ENCODE peak calls at places on chromosomes 5 and 9, in eight cellular contexts. One of them, this sample, is unnamed.

GRCh38 chr5:90345684-90346083 is 63.9 kb downstream of the CETN3 start:
- DNase-seq in heart right ventricle: no peak
- DNase-seq in A549: no peak
- DNase-seq in B cell: no peak
- DNase-seq in HL-60: no peak
- DNase-seq in chondrocyte: no peak
- DNase-seq in astrocyte of the cerebellum: no peak
- DNase-seq in Caco-2: no peak
- DNase-seq in this sample: no peak

GRCh38 chr9:5851445-5851844 is 18.5 kb upstream of the ERMP1 start:
- DNase-seq in B cell: no peak
- DNase-seq in Caco-2: no peak
- DNase-seq in astrocyte of the cerebellum: no peak
- DNase-seq in chondrocyte: no peak
- DNase-seq in HL-60: peak
- DNase-seq in A549: no peak
- DNase-seq in heart right ventricle: no peak
- DNase-seq in this sample: peak

GRCh38 chr5:132776077-132776931 is 735 bp downstream of the SEPTIN8 start:
- DNase-seq in B cell: peak
- DNase-seq in A549: peak
- DNase-seq in heart right ventricle: peak
- DNase-seq in Caco-2: peak
- DNase-seq in HL-60: no peak
- DNase-seq in chondrocyte: peak
- DNase-seq in astrocyte of the cerebellum: no peak
- DNase-seq in this sample: peak

GRCh38 chr5:135492319-135492626 is 40.1 kb upstream of the TIFAB start:
- DNase-seq in heart right ventricle: no peak
- DNase-seq in B cell: no peak
- DNase-seq in chondrocyte: no peak
- DNase-seq in A549: no peak
- DNase-seq in Caco-2: no peak
- DNase-seq in astrocyte of the cerebellum: no peak
- DNase-seq in HL-60: peak
- DNase-seq in this sample: no peak

GRCh38 chr5:65197899-65198776 is 283.6 kb downstream of the ADAMTS6 start:
- DNase-seq in HL-60: no peak
- DNase-seq in heart right ventricle: no peak
- DNase-seq in astrocyte of the cerebellum: no peak
- DNase-seq in B cell: no peak
- DNase-seq in A549: no peak
- DNase-seq in Caco-2: no peak
- DNase-seq in chondrocyte: no peak
- DNase-seq in this sample: no peak

GRCh38 chr5:33105521-33105941 is 335.2 kb upstream of the TARS1 start:
- DNase-seq in Caco-2: no peak
- DNase-seq in B cell: no peak
- DNase-seq in heart right ventricle: no peak
- DNase-seq in chondrocyte: no peak
- DNase-seq in astrocyte of the cerebellum: no peak
- DNase-seq in A549: no peak
- DNase-seq in HL-60: no peak
- DNase-seq in this sample: no peak

GRCh38 chr5:168974081-168974480 is 326.9 kb downstream of the SLIT3 start:
- DNase-seq in astrocyte of the cerebellum: no peak
- DNase-seq in Caco-2: no peak
- DNase-seq in HL-60: no peak
- DNase-seq in heart right ventricle: no peak
- DNase-seq in B cell: no peak
- DNase-seq in chondrocyte: no peak
- DNase-seq in A549: no peak
- DNase-seq in this sample: no peak

GRCh38 chr9:82105729-82106128 is 117.2 kb downstream of the SPATA31D1 start:
- DNase-seq in astrocyte of the cerebellum: no peak
- DNase-seq in HL-60: no peak
- DNase-seq in heart right ventricle: no peak
- DNase-seq in chondrocyte: no peak
- DNase-seq in B cell: no peak
- DNase-seq in Caco-2: no peak
- DNase-seq in A549: no peak
- DNase-seq in this sample: no peak

GRCh38 chr5:145104106-145104505 is 731.0 kb downstream of the PRELID2 start:
- DNase-seq in astrocyte of the cerebellum: no peak
- DNase-seq in chondrocyte: no peak
- DNase-seq in B cell: no peak
- DNase-seq in A549: no peak
- DNase-seq in Caco-2: no peak
- DNase-seq in heart right ventricle: no peak
- DNase-seq in HL-60: no peak
- DNase-seq in this sample: no peak

GRCh38 chr9:136399176-136400037 is 563 bp downstream of the SNAPC4 start:
- DNase-seq in astrocyte of the cerebellum: no peak
- DNase-seq in heart right ventricle: no peak
- DNase-seq in A549: no peak
- DNase-seq in B cell: peak
- DNase-seq in HL-60: no peak
- DNase-seq in Caco-2: no peak
- DNase-seq in chondrocyte: peak
- DNase-seq in this sample: peak

GRCh38 chr5:124274949-124275348 is 471.5 kb downstream of the ZNF608 start:
- DNase-seq in chondrocyte: no peak
- DNase-seq in Caco-2: no peak
- DNase-seq in A549: no peak
- DNase-seq in HL-60: no peak
- DNase-seq in astrocyte of the cerebellum: no peak
- DNase-seq in heart right ventricle: no peak
- DNase-seq in B cell: no peak
- DNase-seq in this sample: no peak

GRCh38 chr5:89878140-89878570 is 531.4 kb downstream of the CETN3 start:
- DNase-seq in chondrocyte: no peak
- DNase-seq in heart right ventricle: no peak
- DNase-seq in astrocyte of the cerebellum: peak
- DNase-seq in Caco-2: no peak
- DNase-seq in HL-60: peak
- DNase-seq in B cell: no peak
- DNase-seq in A549: no peak
- DNase-seq in this sample: no peak

GRCh38 chr5:40607202-40607601 is 72.5 kb upstream of the PTGER4 start:
- DNase-seq in heart right ventricle: no peak
- DNase-seq in A549: no peak
- DNase-seq in B cell: no peak
- DNase-seq in HL-60: no peak
- DNase-seq in Caco-2: no peak
- DNase-seq in chondrocyte: no peak
- DNase-seq in astrocyte of the cerebellum: no peak
- DNase-seq in this sample: no peak

GRCh38 chr5:119331566-119332095 is 24.2 kb upstream of the TNFAIP8 start:
- DNase-seq in astrocyte of the cerebellum: no peak
- DNase-seq in Caco-2: no peak
- DNase-seq in heart right ventricle: no peak
- DNase-seq in A549: no peak
- DNase-seq in chondrocyte: no peak
- DNase-seq in B cell: no peak
- DNase-seq in HL-60: no peak
- DNase-seq in this sample: no peak

GRCh38 chr5:117568622-117569021 is 994.0 kb upstream of the SEMA6A start:
- DNase-seq in astrocyte of the cerebellum: no peak
- DNase-seq in heart right ventricle: no peak
- DNase-seq in A549: no peak
- DNase-seq in Caco-2: no peak
- DNase-seq in B cell: no peak
- DNase-seq in HL-60: no peak
- DNase-seq in chondrocyte: no peak
- DNase-seq in this sample: no peak

GRCh38 chr5:145812877-145813276 is 22.3 kb downstream of the PRELID2 start:
- DNase-seq in heart right ventricle: no peak
- DNase-seq in Caco-2: no peak
- DNase-seq in astrocyte of the cerebellum: no peak
- DNase-seq in HL-60: no peak
- DNase-seq in A549: no peak
- DNase-seq in B cell: no peak
- DNase-seq in chondrocyte: no peak
- DNase-seq in this sample: no peak

GRCh38 chr5:171166766-171167165 is 142.3 kb upstream of the TLX3 start:
- DNase-seq in A549: no peak
- DNase-seq in heart right ventricle: no peak
- DNase-seq in chondrocyte: no peak
- DNase-seq in Caco-2: no peak
- DNase-seq in B cell: no peak
- DNase-seq in HL-60: no peak
- DNase-seq in astrocyte of the cerebellum: no peak
- DNase-seq in this sample: no peak

GRCh38 chr5:171158581-171158980 is 150.5 kb upstream of the TLX3 start:
- DNase-seq in HL-60: no peak
- DNase-seq in heart right ventricle: no peak
- DNase-seq in chondrocyte: no peak
- DNase-seq in Caco-2: no peak
- DNase-seq in B cell: no peak
- DNase-seq in A549: no peak
- DNase-seq in astrocyte of the cerebellum: no peak
- DNase-seq in this sample: no peak

GRCh38 chr5:171162165-171162564 is 146.9 kb upstream of the TLX3 start:
- DNase-seq in Caco-2: no peak
- DNase-seq in A549: no peak
- DNase-seq in astrocyte of the cerebellum: no peak
- DNase-seq in chondrocyte: no peak
- DNase-seq in B cell: no peak
- DNase-seq in heart right ventricle: no peak
- DNase-seq in HL-60: no peak
- DNase-seq in this sample: no peak

GRCh38 chr5:171157775-171158174 is 151.3 kb upstream of the TLX3 start:
- DNase-seq in B cell: no peak
- DNase-seq in astrocyte of the cerebellum: no peak
- DNase-seq in chondrocyte: no peak
- DNase-seq in HL-60: no peak
- DNase-seq in A549: no peak
- DNase-seq in Caco-2: no peak
- DNase-seq in heart right ventricle: no peak
- DNase-seq in this sample: no peak

DNA sequence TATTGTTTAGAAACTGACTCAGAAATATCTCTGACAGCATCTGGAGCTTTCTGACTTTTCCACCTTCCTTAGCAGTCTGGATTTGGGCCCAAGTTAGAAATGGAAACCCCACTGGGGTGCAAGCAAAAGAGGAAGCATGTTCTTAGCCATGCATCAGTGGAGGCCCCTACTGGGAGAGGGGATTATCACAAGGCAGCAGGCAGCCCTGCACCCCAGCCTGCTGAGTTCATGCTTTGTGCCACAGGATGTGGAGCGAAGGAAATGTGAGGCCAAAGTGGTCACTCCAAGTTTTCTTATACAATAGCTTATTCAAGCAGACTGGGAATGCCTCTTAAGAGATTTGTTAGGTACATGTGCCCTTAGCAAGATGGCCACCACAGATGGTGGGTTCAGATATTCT is 146.4 kb upstream of the TLX3 start:
- DNase-seq in A549: peak
- DNase-seq in HL-60: no peak
- DNase-seq in Caco-2: peak
- DNase-seq in chondrocyte: no peak
- DNase-seq in heart right ventricle: no peak
- DNase-seq in astrocyte of the cerebellum: no peak
- DNase-seq in B cell: no peak
- DNase-seq in this sample: peak
- TF ChIP-seq CTCF in A549: peak
- TF ChIP-seq CTCF in HL-60: peak
- TF ChIP-seq CTCF in Caco-2: peak
- TF ChIP-seq CTCF in chondrocyte: peak
- TF ChIP-seq CTCF in heart right ventricle: peak
- TF ChIP-seq CTCF in astrocyte of the cerebellum: peak
- TF ChIP-seq CTCF in B cell: no peak
- TF ChIP-seq CTCF in this sample: no peak

GRCh38 chr5:157689942-157690689 is 18.8 kb downstream of the C5orf52 start:
- DNase-seq in astrocyte of the cerebellum: no peak
- DNase-seq in B cell: peak
- DNase-seq in heart right ventricle: peak
- DNase-seq in Caco-2: no peak
- DNase-seq in chondrocyte: no peak
- DNase-seq in HL-60: no peak
- DNase-seq in A549: no peak
- DNase-seq in this sample: peak
- TF ChIP-seq CTCF in astrocyte of the cerebellum: no peak
- TF ChIP-seq CTCF in B cell: peak
- TF ChIP-seq CTCF in heart right ventricle: no peak
- TF ChIP-seq CTCF in Caco-2: no peak
- TF ChIP-seq CTCF in chondrocyte: no peak
- TF ChIP-seq CTCF in HL-60: no peak
- TF ChIP-seq CTCF in A549: no peak
- TF ChIP-seq CTCF in this sample: peak

DNA sequence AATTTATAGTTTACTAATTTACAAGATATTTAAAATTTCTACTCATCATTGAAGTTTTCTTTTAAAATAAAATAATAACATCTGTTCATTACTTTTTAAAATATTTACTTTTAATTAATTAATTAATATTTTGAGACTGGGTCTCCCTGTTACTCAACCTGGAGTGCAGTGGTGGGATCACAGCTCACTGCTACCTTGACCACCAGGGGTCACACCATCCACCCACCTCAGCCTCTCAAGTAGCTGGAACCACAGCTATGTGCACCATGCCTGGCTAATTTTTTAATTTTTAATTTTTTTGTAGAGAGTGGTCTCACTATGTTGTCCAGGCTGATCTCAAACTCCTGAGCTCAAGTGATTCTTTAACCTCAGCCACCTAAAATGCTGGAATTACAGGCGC is 1013.6 kb downstream of the CDH9 start:
- DNase-seq in HL-60: no peak
- DNase-seq in heart right ventricle: no peak
- DNase-seq in B cell: no peak
- DNase-seq in astrocyte of the cerebellum: no peak
- DNase-seq in Caco-2: no peak
- DNase-seq in chondrocyte: no peak
- DNase-seq in A549: no peak
- DNase-seq in this sample: no peak
- TF ChIP-seq CTCF in HL-60: no peak
- TF ChIP-seq CTCF in heart right ventricle: no peak
- TF ChIP-seq CTCF in B cell: no peak
- TF ChIP-seq CTCF in astrocyte of the cerebellum: peak
- TF ChIP-seq CTCF in Caco-2: peak
- TF ChIP-seq CTCF in chondrocyte: peak
- TF ChIP-seq CTCF in A549: no peak
- TF ChIP-seq CTCF in this sample: no peak

DNA sequence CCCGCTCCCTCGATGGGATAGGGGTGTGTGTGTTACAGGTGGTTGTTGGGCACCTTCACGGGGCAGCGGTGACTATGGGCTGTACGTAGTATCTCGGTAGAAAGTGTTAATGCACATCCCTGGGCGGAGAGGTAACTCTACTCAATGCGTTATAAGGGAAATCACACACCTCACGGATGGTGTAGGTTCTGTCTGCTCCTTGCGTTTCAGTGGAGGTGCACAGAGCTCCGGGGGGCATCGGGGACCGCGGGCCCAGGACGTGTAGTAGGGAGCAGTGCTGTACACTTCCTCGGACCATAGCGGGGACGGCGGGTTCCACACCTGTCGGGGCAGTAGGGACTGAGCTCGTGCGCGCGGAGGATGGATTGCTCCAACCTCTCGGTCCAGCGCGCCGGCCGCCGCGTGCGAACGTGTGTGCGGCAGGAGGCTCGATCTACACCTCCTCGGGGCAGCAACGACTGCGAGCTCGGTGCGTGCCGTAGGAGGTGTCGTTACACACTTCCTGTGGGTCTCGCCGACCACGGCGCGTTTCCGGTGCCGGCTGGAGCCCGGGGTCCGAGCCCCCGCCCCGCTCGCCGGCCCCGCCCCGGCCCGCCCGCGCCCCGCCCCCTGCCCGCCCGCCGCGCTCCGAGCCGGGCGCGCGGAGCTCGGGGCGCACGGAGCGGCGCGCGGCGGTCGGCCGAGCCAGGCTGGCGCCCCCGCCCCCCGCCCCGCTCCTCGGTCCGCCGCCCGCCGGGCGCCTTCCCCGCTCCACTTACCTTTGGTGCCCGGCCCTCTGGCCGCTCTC is at the start of gene KIAA1958:
- DNase-seq in B cell: peak
- DNase-seq in HL-60: peak
- DNase-seq in heart right ventricle: peak
- DNase-seq in A549: peak
- DNase-seq in astrocyte of the cerebellum: peak
- DNase-seq in chondrocyte: peak
- DNase-seq in Caco-2: peak
- DNase-seq in this sample: peak
- TF ChIP-seq CTCF in B cell: no peak
- TF ChIP-seq CTCF in HL-60: no peak
- TF ChIP-seq CTCF in heart right ventricle: no peak
- TF ChIP-seq CTCF in A549: no peak
- TF ChIP-seq CTCF in astrocyte of the cerebellum: no peak
- TF ChIP-seq CTCF in chondrocyte: no peak
- TF ChIP-seq CTCF in Caco-2: no peak
- TF ChIP-seq CTCF in this sample: no peak